ENCODE peak calls at places on chromosomes 3 and 15, in six cellular contexts. M, V, R, H, K and P are unnamed samples.

GRCh38 chr3:44584646-44585501 is at the start of gene ZNF660:
- DNase-seq in K (no peak), M (no peak), V (no peak), R (peak), H (peak), P (no peak)

GRCh38 chr15:64856429-64857145 is 14.9 kb downstream of the PLEKHO2 start:
- DNase-seq in V (no peak), R (no peak), M (no peak), K (no peak), H (peak), P (no peak)

GRCh38 chr15:64354683-64355558 is 1.1 kb downstream of the CSNK1G1 start:
- DNase-seq in M (no peak), H (no peak), V (no peak), R (no peak), K (no peak), P (no peak)

GRCh38 chr3:103453152-103453551 is 1018.3 kb downstream of the ZPLD1 start:
- DNase-seq in R (no peak), V (no peak), H (no peak), M (no peak), K (no peak), P (no peak)

GRCh38 chr3:147497301-147497700 is 88.1 kb downstream of the ZIC1 start:
- DNase-seq in R (no peak), V (no peak), M (no peak), K (no peak), H (no peak), P (no peak)

GRCh38 chr3:4471907-4472306 is 4.8 kb upstream of the SUMF1 start:
- DNase-seq in K (no peak), R (no peak), V (no peak), M (no peak), H (no peak), P (no peak)

GRCh38 chr3:143443851-143444331 is 324.3 kb downstream of the CHST2 start:
- DNase-seq in R (peak), M (no peak), V (no peak), H (peak), K (peak), P (peak)

GRCh38 chr15:99015677-99016568 is 8.3 kb upstream of the PGPEP1L start:
- DNase-seq in H (no peak), V (no peak), K (no peak), M (no peak), R (no peak), P (peak)

GRCh38 chr3:4421121-4421520 is 45.9 kb downstream of the SUMF1 start:
- DNase-seq in R (no peak), M (no peak), K (no peak), H (peak), V (no peak), P (peak)

GRCh38 chr3:128342701-128343180 is 123.9 kb downstream of the DNAJB8 start:
- DNase-seq in H (no peak), K (no peak), V (no peak), R (no peak), M (no peak), P (no peak)

GRCh38 chr15:83626171-83626802 is 27.6 kb upstream of the ADAMTSL3 start:
- DNase-seq in V (no peak), H (peak), K (no peak), R (no peak), M (no peak), P (no peak)

GRCh38 chr3:132788299-132788698 is 66.1 kb upstream of the NPHP3 start:
- DNase-seq in V (no peak), H (peak), K (peak), R (no peak), M (no peak), P (no peak)

GRCh38 chr3:52218953-52219650 is 6.3 kb downstream of the TLR9 start:
- DNase-seq in R (no peak), M (no peak), V (no peak), H (no peak), K (no peak), P (peak)

GRCh38 chr3:28916713-28917499 is 364.0 kb upstream of the RBMS3 start:
- DNase-seq in H (peak), R (peak), M (no peak), K (no peak), V (peak), P (no peak)

GRCh38 chr15:73560501-73561117 is 72.6 kb downstream of the NPTN start:
- DNase-seq in M (no peak), H (peak), V (peak), R (no peak), K (peak), P (peak)

GRCh38 chr3:138972941-138973340 is 25.9 kb downstream of the FOXL2NB start:
- DNase-seq in K (no peak), R (no peak), H (no peak), V (no peak), M (no peak), P (no peak)

GRCh38 chr3:3448468-3448867 is 269.0 kb upstream of the CRBN start:
- DNase-seq in H (no peak), V (no peak), K (no peak), R (no peak), M (no peak), P (no peak)

GRCh38 chr3:135487261-135487660 is 478.3 kb upstream of the PPP2R3A start:
- DNase-seq in R (no peak), M (no peak), V (no peak), H (no peak), K (no peak), P (no peak)

GRCh38 chr15:71042356-71042922 is 72.8 kb upstream of the THSD4 start:
- DNase-seq in M (no peak), K (no peak), R (no peak), V (no peak), H (peak), P (no peak)

GRCh38 chr15:58398053-58398452 is 33.7 kb upstream of the LIPC start:
- DNase-seq in M (no peak), K (no peak), R (no peak), V (no peak), H (no peak), P (no peak)

GRCh38 chr3:47578119-47578630 is 490 bp downstream of the CSPG5 start:
- DNase-seq in K (no peak), M (peak), V (peak), H (no peak), R (no peak), P (no peak)

GRCh38 chr3:53134631-53135232 is 4.5 kb upstream of the RFT1 start:
- DNase-seq in H (peak), R (peak), V (peak), M (peak), K (peak), P (peak)

GRCh38 chr3:51711352-51712019 is 4.6 kb downstream of the GRM2 start:
- DNase-seq in R (no peak), H (no peak), M (no peak), K (no peak), V (no peak), P (no peak)

GRCh38 chr3:46498916-46499519 is 1.2 kb downstream of the RTP3 start:
- DNase-seq in K (no peak), R (no peak), H (no peak), V (no peak), M (no peak), P (no peak)

GRCh38 chr3:46500631-46501377 is 3.0 kb downstream of the RTP3 start:
- DNase-seq in M (no peak), H (peak), K (no peak), R (no peak), V (peak), P (peak)

GRCh38 chr3:46497556-46498265 is at the start of gene RTP3:
- DNase-seq in R (no peak), M (no peak), H (no peak), K (no peak), V (no peak), P (no peak)

GRCh38 chr3:46495901-46496456 is 1.8 kb upstream of the RTP3 start:
- DNase-seq in K (no peak), M (no peak), H (peak), R (no peak), V (no peak), P (peak)

DNA sequence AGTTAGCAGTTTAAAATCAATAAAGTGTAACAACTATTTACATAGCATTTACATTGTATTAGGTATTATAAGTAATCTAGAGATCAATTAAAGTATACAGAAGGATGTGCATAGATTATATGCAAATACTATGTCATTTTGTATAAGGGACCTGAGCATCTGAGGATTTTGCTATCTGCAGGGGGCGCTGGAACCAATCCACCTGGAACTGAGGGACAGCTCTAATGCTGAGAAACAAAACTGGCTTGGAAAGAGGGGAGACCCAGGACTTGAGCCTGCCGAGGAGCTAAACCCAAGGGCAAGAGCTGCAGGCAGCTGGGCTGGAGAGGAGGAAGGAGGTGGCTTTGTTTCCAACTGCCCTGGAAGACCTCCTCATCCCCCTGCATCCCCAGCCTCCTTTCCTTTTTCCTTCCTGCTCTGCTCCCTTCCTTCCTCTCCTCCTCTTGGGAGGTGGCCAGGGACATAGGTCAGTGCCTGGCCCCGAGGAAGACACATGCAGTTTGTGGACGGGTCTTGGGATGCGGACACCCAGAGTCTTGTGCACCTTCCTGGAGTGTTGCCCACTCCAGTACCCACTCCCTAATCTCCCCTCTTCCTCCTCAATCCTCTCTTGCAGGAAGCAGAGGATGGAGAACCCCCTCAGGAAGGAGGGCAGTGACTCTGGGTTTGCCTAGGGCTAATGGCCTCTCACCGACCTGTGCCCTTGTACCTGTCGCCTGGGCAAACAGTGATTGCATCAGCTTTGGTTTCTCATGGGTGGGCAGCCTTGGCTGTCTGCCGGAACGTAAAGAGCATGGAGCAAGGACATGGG is 826 bp upstream of the RTP3 start:
- DNase-seq in R (no peak), H (no peak), V (peak), M (peak), K (no peak), P (no peak)
- H3K27ac ChIP-seq in R (no peak), H (peak), V (no peak), M (no peak), K (no peak), P (peak)

GRCh38 chr3:133945696-133946095 is 50.0 kb upstream of the RAB6B start:
- DNase-seq in V (no peak), K (no peak), H (no peak), M (no peak), R (no peak), P (no peak)

GRCh38 chr3:133944181-133944580 is 48.5 kb upstream of the RAB6B start:
- DNase-seq in K (no peak), H (peak), R (no peak), M (no peak), V (no peak), P (no peak)

GRCh38 chr3:133942761-133943535 is 47.3 kb upstream of the RAB6B start:
- DNase-seq in K (no peak), R (no peak), M (no peak), H (no peak), V (no peak), P (no peak)

GRCh38 chr3:133944641-133945441 is 49.2 kb upstream of the RAB6B start:
- DNase-seq in V (no peak), M (no peak), R (peak), K (no peak), H (peak), P (no peak)

DNA sequence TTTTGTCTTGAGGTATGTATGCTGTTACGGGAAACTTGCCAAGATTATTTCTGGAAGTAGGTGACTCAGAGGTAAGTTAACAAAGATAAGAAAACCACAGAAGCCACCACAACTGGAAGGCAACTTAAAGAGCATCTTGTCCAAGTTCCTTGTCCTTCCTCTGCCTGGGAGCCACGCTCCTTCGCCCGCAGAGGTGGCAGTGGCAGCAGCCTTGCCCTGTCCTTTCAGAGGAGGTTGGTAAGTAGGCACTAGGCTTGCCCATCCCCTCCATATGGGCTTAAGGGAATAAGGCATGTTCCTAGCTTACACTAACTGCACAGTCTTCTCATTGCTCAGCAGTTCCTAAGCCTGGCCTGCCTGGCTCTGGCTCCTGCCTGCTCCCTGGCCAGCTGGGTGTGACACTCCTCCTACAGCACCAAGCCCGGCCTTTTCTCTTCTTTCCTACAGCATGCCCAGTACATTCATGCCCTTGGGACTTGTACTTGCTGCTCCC is 48.0 kb upstream of the RAB6B start:
- DNase-seq in V (no peak), M (no peak), K (peak), R (no peak), H (peak), P (peak)
- H3K27ac ChIP-seq in V (no peak), M (no peak), K (no peak), R (peak), H (peak), P (no peak)

GRCh38 chr3:12807960-12808359 is 11.5 kb downstream of the CAND2 start:
- DNase-seq in R (no peak), H (no peak), K (no peak), V (no peak), M (no peak), P (no peak)
- H3K27ac ChIP-seq in R (no peak), H (no peak), K (no peak), V (no peak), M (no peak), P (no peak)

GRCh38 chr3:112127522-112128494 is 5.2 kb downstream of the GCSAM start:
- DNase-seq in R (no peak), K (no peak), H (no peak), V (peak), M (no peak), P (peak)
- H3K27ac ChIP-seq in R (no peak), K (no peak), H (no peak), V (peak), M (peak), P (peak)

DNA sequence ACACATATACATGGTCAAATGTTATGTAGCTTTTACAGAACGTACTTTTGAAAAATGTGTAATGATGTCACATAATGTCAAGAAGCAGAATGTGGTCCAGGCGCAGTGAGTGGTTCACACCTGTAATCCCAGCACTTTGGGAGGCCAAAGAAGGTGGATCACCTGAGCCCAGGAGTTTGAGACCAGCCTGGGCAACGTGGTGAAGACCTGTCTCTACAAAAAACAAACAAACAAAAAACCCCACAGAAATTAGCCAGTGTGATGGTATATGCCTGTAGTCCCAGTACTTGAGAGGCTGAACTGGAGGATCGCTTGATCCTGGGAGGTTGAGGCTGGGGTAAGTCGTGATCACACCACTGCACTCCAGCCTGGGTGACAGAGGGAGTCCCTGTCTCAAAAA is 15.9 kb upstream of the GLCE start:
- DNase-seq in M (no peak), H (no peak), V (no peak), K (no peak), R (no peak), P (no peak)
- H3K27ac ChIP-seq in M (no peak), H (no peak), V (no peak), K (no peak), R (no peak), P (no peak)

GRCh38 chr3:174198199-174198598 is 660.9 kb upstream of the NAALADL2 start:
- DNase-seq in H (peak), V (no peak), M (no peak), R (no peak), K (no peak), P (no peak)
- H3K27ac ChIP-seq in H (no peak), V (no peak), M (no peak), R (no peak), K (no peak), P (no peak)

GRCh38 chr15:38996111-38996541 is 431.5 kb upstream of the RASGRP1 start:
- DNase-seq in H (peak), V (no peak), K (no peak), R (no peak), M (no peak), P (peak)
- H3K27ac ChIP-seq in H (peak), V (no peak), K (no peak), R (peak), M (no peak), P (no peak)

DNA sequence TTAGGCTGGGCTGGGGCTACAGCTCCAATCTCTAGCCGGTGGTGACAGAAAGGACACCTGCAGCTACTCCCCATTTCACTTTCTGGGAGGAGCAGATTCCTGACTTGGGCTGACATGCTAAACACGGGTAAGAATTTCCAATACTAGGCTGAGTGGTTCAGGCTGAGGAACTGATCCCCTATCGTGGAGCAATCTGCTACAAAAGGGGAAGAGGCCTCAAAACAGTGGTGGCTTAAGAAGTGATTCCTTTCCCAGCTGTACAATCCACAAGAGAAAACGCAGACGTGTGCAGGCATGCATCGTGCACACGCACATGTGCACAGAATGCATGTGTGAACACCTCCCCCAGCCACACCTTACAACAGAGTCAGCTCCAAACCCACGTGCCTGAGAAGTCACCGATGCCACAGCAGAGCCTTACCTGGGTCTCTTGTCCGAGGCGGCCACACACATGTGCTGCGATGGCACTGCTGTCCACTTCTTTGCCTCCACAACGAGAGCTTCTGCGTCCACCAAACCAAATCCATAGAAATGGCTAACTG is 86.7 kb upstream of the SNRPA1 start:
- DNase-seq in R (no peak), V (no peak), K (no peak), H (no peak), M (no peak), P (no peak)
- H3K27ac ChIP-seq in R (no peak), V (no peak), K (no peak), H (no peak), M (no peak), P (no peak)

DNA sequence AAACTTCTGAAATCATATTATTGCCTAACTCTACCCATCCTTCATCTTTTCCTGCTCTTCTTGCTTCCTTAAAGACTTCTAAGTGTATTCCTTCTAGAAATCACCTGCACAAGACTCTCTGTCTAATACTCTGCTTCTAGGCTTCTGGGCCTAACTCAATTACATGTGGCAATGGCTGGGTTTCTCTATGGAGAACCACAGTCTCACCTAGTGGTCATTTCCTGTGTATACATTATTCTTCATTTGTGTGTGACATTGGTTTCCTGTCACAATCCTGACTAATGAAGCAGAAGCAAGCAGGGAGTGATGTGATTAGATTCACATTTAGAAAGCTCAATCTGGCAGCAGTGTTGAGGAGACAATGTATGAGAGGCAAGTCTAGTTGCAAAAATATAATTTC is 16.9 kb upstream of the CLDN1 start:
- DNase-seq in V (no peak), K (peak), H (peak), R (no peak), M (no peak), P (no peak)
- H3K27ac ChIP-seq in V (no peak), K (no peak), H (no peak), R (no peak), M (no peak), P (no peak)